ENCODE peak calls at places on chromosomes 5 and 9, in six cellular contexts. One of them, this sample, is unnamed.

GRCh38 chr9:128747233-128747632 is 23.3 kb upstream of the ZDHHC12 start:
- DNase-seq in fibroblast of the aortic adventitia: no peak
- DNase-seq in nephron progenitor cell: no peak
- DNase-seq in upper lobe of left lung: no peak
- DNase-seq in A673: no peak
- DNase-seq in natural killer cell: no peak
- DNase-seq in this sample: no peak

GRCh38 chr5:173746050-173746449 is 129.6 kb upstream of the BOD1 start:
- DNase-seq in fibroblast of the aortic adventitia: no peak
- DNase-seq in nephron progenitor cell: no peak
- DNase-seq in upper lobe of left lung: no peak
- DNase-seq in A673: no peak
- DNase-seq in natural killer cell: no peak
- DNase-seq in this sample: no peak

GRCh38 chr5:143641549-143641955 is 170.4 kb upstream of the HMHB1 start:
- DNase-seq in fibroblast of the aortic adventitia: no peak
- DNase-seq in nephron progenitor cell: peak
- DNase-seq in upper lobe of left lung: no peak
- DNase-seq in A673: no peak
- DNase-seq in natural killer cell: no peak
- DNase-seq in this sample: no peak

GRCh38 chr9:93321220-93321610 is 130.3 kb upstream of the FAM120A start:
- DNase-seq in fibroblast of the aortic adventitia: no peak
- DNase-seq in nephron progenitor cell: no peak
- DNase-seq in upper lobe of left lung: no peak
- DNase-seq in A673: no peak
- DNase-seq in natural killer cell: no peak
- DNase-seq in this sample: no peak

GRCh38 chr9:69157751-69158466 is 16.2 kb upstream of the TJP2 start:
- DNase-seq in fibroblast of the aortic adventitia: peak
- DNase-seq in nephron progenitor cell: no peak
- DNase-seq in upper lobe of left lung: no peak
- DNase-seq in A673: no peak
- DNase-seq in natural killer cell: no peak
- DNase-seq in this sample: no peak

GRCh38 chr5:148125641-148126040 is 42.7 kb upstream of the SPINK14 start:
- DNase-seq in fibroblast of the aortic adventitia: peak
- DNase-seq in nephron progenitor cell: no peak
- DNase-seq in upper lobe of left lung: no peak
- DNase-seq in A673: peak
- DNase-seq in natural killer cell: no peak
- DNase-seq in this sample: no peak

GRCh38 chr9:112863214-112863613 is 27.5 kb downstream of the SLC46A2 start:
- DNase-seq in fibroblast of the aortic adventitia: peak
- DNase-seq in nephron progenitor cell: no peak
- DNase-seq in upper lobe of left lung: no peak
- DNase-seq in A673: no peak
- DNase-seq in natural killer cell: no peak
- DNase-seq in this sample: no peak

GRCh38 chr5:102715405-102715804 is 39.7 kb upstream of the PAM start:
- DNase-seq in fibroblast of the aortic adventitia: peak
- DNase-seq in nephron progenitor cell: no peak
- DNase-seq in upper lobe of left lung: no peak
- DNase-seq in A673: peak
- DNase-seq in natural killer cell: no peak
- DNase-seq in this sample: no peak

GRCh38 chr5:56951131-56951945 is 585 bp downstream of the MIER3 start:
- DNase-seq in fibroblast of the aortic adventitia: peak
- DNase-seq in nephron progenitor cell: peak
- DNase-seq in upper lobe of left lung: peak
- DNase-seq in A673: peak
- DNase-seq in natural killer cell: peak
- DNase-seq in this sample: no peak

GRCh38 chr5:141419074-141419880 is 1.6 kb upstream of the PCDHGA11 start:
- DNase-seq in fibroblast of the aortic adventitia: no peak
- DNase-seq in nephron progenitor cell: no peak
- DNase-seq in upper lobe of left lung: peak
- DNase-seq in A673: no peak
- DNase-seq in natural killer cell: no peak
- DNase-seq in this sample: no peak

GRCh38 chr9:123544007-123544827 is 188.2 kb downstream of the CRB2 start:
- DNase-seq in fibroblast of the aortic adventitia: peak
- DNase-seq in nephron progenitor cell: peak
- DNase-seq in upper lobe of left lung: no peak
- DNase-seq in A673: peak
- DNase-seq in natural killer cell: no peak
- DNase-seq in this sample: no peak

GRCh38 chr9:134339183-134339806 is 13.0 kb downstream of the RXRA start:
- DNase-seq in fibroblast of the aortic adventitia: peak
- DNase-seq in nephron progenitor cell: no peak
- DNase-seq in upper lobe of left lung: no peak
- DNase-seq in A673: no peak
- DNase-seq in natural killer cell: no peak
- DNase-seq in this sample: no peak

GRCh38 chr5:78718827-78719226 is 70.3 kb upstream of the LHFPL2 start:
- DNase-seq in fibroblast of the aortic adventitia: no peak
- DNase-seq in nephron progenitor cell: no peak
- DNase-seq in upper lobe of left lung: no peak
- DNase-seq in A673: no peak
- DNase-seq in natural killer cell: no peak
- DNase-seq in this sample: no peak

GRCh38 chr5:147805030-147805454 is 22.5 kb upstream of the JAKMIP2 start:
- DNase-seq in fibroblast of the aortic adventitia: no peak
- DNase-seq in nephron progenitor cell: no peak
- DNase-seq in upper lobe of left lung: no peak
- DNase-seq in A673: peak
- DNase-seq in natural killer cell: peak
- DNase-seq in this sample: no peak

GRCh38 chr9:113993838-113994540 is 84.1 kb downstream of the AMBP start:
- DNase-seq in fibroblast of the aortic adventitia: peak
- DNase-seq in nephron progenitor cell: no peak
- DNase-seq in upper lobe of left lung: no peak
- DNase-seq in A673: peak
- DNase-seq in natural killer cell: no peak
- DNase-seq in this sample: no peak

GRCh38 chr5:154575869-154576806 is 98.1 kb upstream of the HAND1 start:
- DNase-seq in fibroblast of the aortic adventitia: no peak
- DNase-seq in nephron progenitor cell: peak
- DNase-seq in upper lobe of left lung: peak
- DNase-seq in A673: no peak
- DNase-seq in natural killer cell: no peak
- DNase-seq in this sample: no peak

GRCh38 chr5:133285583-133286021 is 233.8 kb downstream of the HSPA4 start:
- DNase-seq in fibroblast of the aortic adventitia: peak
- DNase-seq in nephron progenitor cell: no peak
- DNase-seq in upper lobe of left lung: no peak
- DNase-seq in A673: no peak
- DNase-seq in natural killer cell: no peak
- DNase-seq in this sample: no peak

GRCh38 chr5:40681351-40682311 is 1.9 kb downstream of the PTGER4 start:
- DNase-seq in fibroblast of the aortic adventitia: no peak
- DNase-seq in nephron progenitor cell: peak
- DNase-seq in upper lobe of left lung: peak
- DNase-seq in A673: no peak
- DNase-seq in natural killer cell: peak
- DNase-seq in this sample: peak

GRCh38 chr9:94002316-94003140 is 47.4 kb upstream of the BARX1 start:
- DNase-seq in fibroblast of the aortic adventitia: peak
- DNase-seq in nephron progenitor cell: peak
- DNase-seq in upper lobe of left lung: no peak
- DNase-seq in A673: peak
- DNase-seq in natural killer cell: no peak
- DNase-seq in this sample: no peak

GRCh38 chr5:36528588-36528987 is 77.8 kb upstream of the SLC1A3 start:
- DNase-seq in fibroblast of the aortic adventitia: no peak
- DNase-seq in nephron progenitor cell: no peak
- DNase-seq in upper lobe of left lung: no peak
- DNase-seq in A673: no peak
- DNase-seq in natural killer cell: no peak
- DNase-seq in this sample: no peak

GRCh38 chr9:3809724-3810123 is 283.9 kb upstream of the RFX3 start:
- DNase-seq in fibroblast of the aortic adventitia: no peak
- DNase-seq in nephron progenitor cell: no peak
- DNase-seq in upper lobe of left lung: no peak
- DNase-seq in A673: no peak
- DNase-seq in natural killer cell: no peak
- DNase-seq in this sample: no peak

GRCh38 chr5:163269624-163270023 is 167.8 kb upstream of the CCNG1 start:
- DNase-seq in fibroblast of the aortic adventitia: peak
- DNase-seq in nephron progenitor cell: no peak
- DNase-seq in upper lobe of left lung: no peak
- DNase-seq in A673: peak
- DNase-seq in natural killer cell: no peak
- DNase-seq in this sample: no peak
- TF ChIP-seq CTCF in fibroblast of the aortic adventitia: no peak
- TF ChIP-seq CTCF in nephron progenitor cell: peak
- TF ChIP-seq CTCF in upper lobe of left lung: no peak
- TF ChIP-seq CTCF in A673: peak
- TF ChIP-seq CTCF in natural killer cell: no peak
- TF ChIP-seq CTCF in this sample: no peak

GRCh38 chr5:22938373-22938772 is 85.2 kb upstream of the CDH12 start:
- DNase-seq in fibroblast of the aortic adventitia: no peak
- DNase-seq in nephron progenitor cell: no peak
- DNase-seq in upper lobe of left lung: no peak
- DNase-seq in A673: no peak
- DNase-seq in natural killer cell: no peak
- DNase-seq in this sample: no peak
- TF ChIP-seq CTCF in fibroblast of the aortic adventitia: no peak
- TF ChIP-seq CTCF in nephron progenitor cell: no peak
- TF ChIP-seq CTCF in upper lobe of left lung: no peak
- TF ChIP-seq CTCF in A673: no peak
- TF ChIP-seq CTCF in natural killer cell: no peak
- TF ChIP-seq CTCF in this sample: no peak

GRCh38 chr9:120374239-120374638 is 205.7 kb downstream of the CDK5RAP2 start:
- DNase-seq in fibroblast of the aortic adventitia: no peak
- DNase-seq in nephron progenitor cell: no peak
- DNase-seq in upper lobe of left lung: no peak
- DNase-seq in A673: no peak
- DNase-seq in natural killer cell: no peak
- DNase-seq in this sample: no peak

GRCh38 chr9:120374817-120375216 is 205.2 kb downstream of the CDK5RAP2 start:
- DNase-seq in fibroblast of the aortic adventitia: no peak
- DNase-seq in nephron progenitor cell: no peak
- DNase-seq in upper lobe of left lung: no peak
- DNase-seq in A673: no peak
- DNase-seq in natural killer cell: no peak
- DNase-seq in this sample: no peak

GRCh38 chr9:120376101-120376500 is 203.9 kb downstream of the CDK5RAP2 start:
- DNase-seq in fibroblast of the aortic adventitia: no peak
- DNase-seq in nephron progenitor cell: no peak
- DNase-seq in upper lobe of left lung: peak
- DNase-seq in A673: no peak
- DNase-seq in natural killer cell: no peak
- DNase-seq in this sample: no peak

GRCh38 chr9:120377268-120378150 is 202.5 kb downstream of the CDK5RAP2 start:
- DNase-seq in fibroblast of the aortic adventitia: no peak
- DNase-seq in nephron progenitor cell: no peak
- DNase-seq in upper lobe of left lung: no peak
- DNase-seq in A673: no peak
- DNase-seq in natural killer cell: no peak
- DNase-seq in this sample: no peak

DNA sequence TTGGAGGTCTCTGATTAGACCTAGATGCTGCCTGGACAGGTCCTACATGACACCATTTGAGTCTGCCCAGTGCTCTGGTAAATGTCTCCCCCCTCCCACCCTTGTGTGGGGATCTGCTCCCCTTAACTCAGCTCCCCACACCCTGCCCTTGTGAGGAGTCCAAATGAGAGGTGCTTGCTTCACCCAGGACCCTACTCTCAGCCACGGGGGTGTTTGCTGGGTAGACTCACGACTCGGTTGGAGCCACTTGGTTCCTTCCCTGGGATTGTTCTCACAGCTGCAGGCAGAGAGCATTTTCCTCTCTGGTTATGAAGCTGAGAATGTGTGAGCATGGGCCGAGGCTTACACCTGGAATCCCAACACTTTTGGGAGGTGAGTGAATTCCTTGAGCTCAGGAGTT is 204.7 kb downstream of the CDK5RAP2 start:
- DNase-seq in fibroblast of the aortic adventitia: no peak
- DNase-seq in nephron progenitor cell: no peak
- DNase-seq in upper lobe of left lung: no peak
- DNase-seq in A673: no peak
- DNase-seq in natural killer cell: no peak
- DNase-seq in this sample: no peak
- TF ChIP-seq CTCF in fibroblast of the aortic adventitia: no peak
- TF ChIP-seq CTCF in nephron progenitor cell: no peak
- TF ChIP-seq CTCF in upper lobe of left lung: no peak
- TF ChIP-seq CTCF in A673: no peak
- TF ChIP-seq CTCF in natural killer cell: no peak
- TF ChIP-seq CTCF in this sample: no peak

GRCh38 chr9:109182550-109182939 is 15.5 kb upstream of the FRRS1L start:
- DNase-seq in fibroblast of the aortic adventitia: no peak
- DNase-seq in nephron progenitor cell: no peak
- DNase-seq in upper lobe of left lung: no peak
- DNase-seq in A673: no peak
- DNase-seq in natural killer cell: no peak
- DNase-seq in this sample: no peak

GRCh38 chr9:109179801-109180523 is 12.9 kb upstream of the FRRS1L start:
- DNase-seq in fibroblast of the aortic adventitia: no peak
- DNase-seq in nephron progenitor cell: no peak
- DNase-seq in upper lobe of left lung: no peak
- DNase-seq in A673: no peak
- DNase-seq in natural killer cell: no peak
- DNase-seq in this sample: no peak

GRCh38 chr9:109181284-109181683 is 14.2 kb upstream of the FRRS1L start:
- DNase-seq in fibroblast of the aortic adventitia: no peak
- DNase-seq in nephron progenitor cell: no peak
- DNase-seq in upper lobe of left lung: no peak
- DNase-seq in A673: no peak
- DNase-seq in natural killer cell: no peak
- DNase-seq in this sample: no peak

GRCh38 chr9:109186857-109187256 is 19.8 kb upstream of the FRRS1L start:
- DNase-seq in fibroblast of the aortic adventitia: no peak
- DNase-seq in nephron progenitor cell: no peak
- DNase-seq in upper lobe of left lung: no peak
- DNase-seq in A673: no peak
- DNase-seq in natural killer cell: no peak
- DNase-seq in this sample: no peak

DNA sequence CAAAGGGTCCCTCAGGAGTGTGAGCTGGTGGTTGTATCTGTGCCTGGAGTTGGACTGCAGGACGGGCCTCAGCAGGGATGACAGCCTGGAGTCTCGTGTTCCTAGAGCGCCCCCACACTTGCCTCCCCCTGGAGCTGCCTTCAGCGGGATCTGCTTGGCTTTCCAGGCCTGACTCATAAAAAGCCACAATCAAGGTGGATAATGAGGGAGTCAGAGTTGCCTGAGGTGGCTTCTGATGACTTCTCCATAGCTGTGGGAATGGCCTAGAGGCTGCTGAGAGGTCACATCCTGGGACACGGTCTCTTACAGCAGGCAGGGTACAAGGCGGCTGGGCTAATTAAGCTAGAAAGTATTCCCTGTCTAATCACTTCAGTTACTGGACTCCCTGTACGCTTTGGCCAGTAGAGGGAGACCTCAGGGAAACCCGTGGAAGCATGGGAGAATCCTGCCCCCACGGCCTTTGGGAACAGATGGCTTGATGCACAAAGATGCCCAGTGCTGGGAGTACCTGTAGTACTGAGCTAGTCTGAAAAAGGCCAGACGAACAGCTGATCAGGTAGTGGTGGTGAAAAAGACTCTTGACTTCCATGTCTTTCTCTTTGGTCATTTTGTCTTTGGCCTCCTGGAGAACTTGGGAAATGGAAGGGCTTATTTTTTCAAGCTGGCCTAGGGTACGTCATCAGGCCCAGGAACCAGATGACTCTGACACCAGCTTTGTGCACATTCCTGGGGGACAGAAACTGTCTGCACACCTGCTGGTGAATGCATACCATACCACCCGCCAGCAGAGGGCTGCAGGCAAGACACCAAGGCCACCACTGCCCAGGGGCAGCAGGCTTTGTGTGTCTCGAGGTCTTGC is 16.1 kb upstream of the FRRS1L start:
- DNase-seq in fibroblast of the aortic adventitia: peak
- DNase-seq in nephron progenitor cell: peak
- DNase-seq in upper lobe of left lung: no peak
- DNase-seq in A673: peak
- DNase-seq in natural killer cell: no peak
- DNase-seq in this sample: no peak
- TF ChIP-seq CTCF in fibroblast of the aortic adventitia: peak
- TF ChIP-seq CTCF in nephron progenitor cell: peak
- TF ChIP-seq CTCF in upper lobe of left lung: no peak
- TF ChIP-seq CTCF in A673: peak
- TF ChIP-seq CTCF in natural killer cell: no peak
- TF ChIP-seq CTCF in this sample: no peak

This sample was measured in activated B cell treated with CpG ODN at 0.5 μM for 24 hours.